ENCODE peak calls at places on chromosomes 16 and 17, in nine cellular contexts. Q, R, O, E, V, C, M, S and N are unnamed samples.

GRCh38 chr17:10094806-10095205 is 103.6 kb downstream of the GAS7 start:
- DNase-seq in Q (no peak), R (no peak), O (no peak), E (no peak), V (no peak), C (no peak), M (no peak), S (no peak), N (no peak)

GRCh38 chr17:4706121-4706520 is 2.2 kb upstream of the PELP1 start:
- DNase-seq in Q (no peak), R (peak; percentile 53), O (peak; percentile 14), E (no peak), V (no peak), C (no peak), M (no peak), S (no peak), N (no peak)

GRCh38 chr16:565420-566330 is 1.1 kb upstream of the NHLRC4 start:
- DNase-seq in Q (no peak), R (peak; percentile 22), O (no peak), E (no peak), V (no peak), C (no peak), M (no peak), S (no peak), N (no peak)

GRCh38 chr16:15403392-15403995 is 7.9 kb downstream of the MPV17L start:
- DNase-seq in Q (no peak), R (peak; percentile 24), O (peak; percentile 19), E (no peak), V (no peak), C (no peak), M (no peak), S (no peak), N (no peak)

GRCh38 chr17:5562661-5563360 is 21.5 kb downstream of the NLRP1 start:
- DNase-seq in Q (no peak), R (no peak), O (no peak), E (no peak), V (no peak), C (no peak), M (no peak), S (no peak), N (no peak)

GRCh38 chr17:29291163-29291752 is 2.7 kb downstream of the NUFIP2 start:
- DNase-seq in Q (no peak), R (peak; percentile 58), O (peak; percentile 83), E (no peak), V (no peak), C (no peak), M (no peak), S (no peak), N (no peak)

GRCh38 chr16:69131749-69132423 is 502 bp downstream of the CHTF8 start:
- DNase-seq in Q (no peak), R (peak; percentile 78), O (peak; percentile 82), E (peak; percentile 72), V (peak; percentile 75), C (peak; percentile 80), M (peak; percentile 65), S (peak; percentile 91), N (no peak)

GRCh38 chr17:55304171-55304859 is 39.6 kb downstream of the HLF start:
- DNase-seq in Q (no peak), R (no peak), O (no peak), E (no peak), V (no peak), C (no peak), M (no peak), S (no peak), N (no peak)

GRCh38 chr17:69448431-69449102 is 34.1 kb downstream of the MAP2K6 start:
- DNase-seq in Q (peak; percentile 92), R (peak; percentile 33), O (no peak), E (no peak), V (no peak), C (no peak), M (no peak), S (no peak), N (no peak)

GRCh38 chr17:38910325-38910724 is 15.1 kb upstream of the LASP1NB start:
- DNase-seq in Q (no peak), R (no peak), O (no peak), E (no peak), V (no peak), C (no peak), M (no peak), S (peak; percentile 28), N (no peak)

GRCh38 chr17:64063088-64063487 is 42.7 kb upstream of the ICAM2 start:
- DNase-seq in Q (no peak), R (no peak), O (no peak), E (no peak), V (peak; percentile 54), C (no peak), M (no peak), S (no peak), N (no peak)

GRCh38 chr16:85210423-85211169 is 98.3 kb upstream of the CIBAR2 start:
- DNase-seq in Q (no peak), R (peak; percentile 93), O (peak; percentile 89), E (no peak), V (no peak), C (no peak), M (no peak), S (no peak), N (no peak)

GRCh38 chr16:9364721-9365693 is 273.6 kb downstream of the HAPSTR1 start:
- DNase-seq in Q (no peak), R (no peak), O (no peak), E (no peak), V (no peak), C (no peak), M (no peak), S (peak; percentile 82), N (no peak)

GRCh38 chr17:82372591-82373452 is 1.3 kb downstream of the UTS2R start:
- DNase-seq in Q (no peak), R (no peak), O (no peak), E (no peak), V (no peak), C (no peak), M (no peak), S (peak; percentile 19), N (peak; percentile 1)

GRCh38 chr17:75808905-75809621 is 24.5 kb downstream of the UNK start:
- DNase-seq in Q (no peak), R (peak; percentile 87), O (peak; percentile 96), E (no peak), V (no peak), C (no peak), M (no peak), S (peak; percentile 72), N (no peak)

GRCh38 chr16:67731071-67731810 is 12.1 kb upstream of the GFOD2 start:
- DNase-seq in Q (no peak), R (no peak), O (no peak), E (no peak), V (no peak), C (no peak), M (no peak), S (no peak), N (no peak)

GRCh38 chr17:7704601-7705268 is at the start of gene EFNB3:
- DNase-seq in Q (no peak), R (peak; percentile 50), O (peak; percentile 54), E (peak; percentile 14), V (no peak), C (no peak), M (no peak), S (peak; percentile 42), N (no peak)

GRCh38 chr17:2390199-2390880 is 10.5 kb downstream of the MNT start:
- DNase-seq in Q (no peak), R (no peak), O (peak; percentile 55), E (no peak), V (no peak), C (no peak), M (no peak), S (peak; percentile 65), N (no peak)

GRCh38 chr17:1643293-1643998 is 2.1 kb downstream of the SCARF1 start:
- DNase-seq in Q (no peak), R (no peak), O (peak; percentile 59), E (peak; percentile 44), V (peak; percentile 76), C (peak; percentile 52), M (peak; percentile 50), S (no peak), N (peak; percentile 80)

GRCh38 chr16:87297918-87298631 is 19.1 kb downstream of the C16orf95 start:
- DNase-seq in Q (no peak), R (no peak), O (peak; percentile 54), E (peak; percentile 19), V (no peak), C (peak; percentile 22), M (no peak), S (no peak), N (no peak)

GRCh38 chr17:66552381-66552780 is 250.0 kb downstream of the PRKCA start:
- DNase-seq in Q (no peak), R (no peak), O (no peak), E (no peak), V (no peak), C (no peak), M (no peak), S (no peak), N (no peak)